ENCODE peak calls at places on chromosomes 12 and 14, in five cellular contexts. O is adrenal gland, T is HCT116, L is spleen, H is stomach. W is an unnamed sample. For H3K4me1, the result is how much of the 10 kb centered on the place peaks cover.

GRCh38 chr14:50447491-50447890 is 50.8 kb upstream of the CDKL1 start:
- DNase-seq in O (no peak), T (peak), H (no peak), L (no peak), W (no peak)

GRCh38 chr12:19779393-19780056 is 340.2 kb downstream of the AEBP2 start:
- DNase-seq in T (no peak), O (no peak), H (no peak), L (peak), W (no peak)

GRCh38 chr12:3054374-3054773 is 22.8 kb upstream of the TSPAN9 start:
- DNase-seq in L (no peak), T (no peak), O (no peak), H (no peak), W (no peak)

GRCh38 chr12:102543494-102543893 is 63.1 kb upstream of the IGF1 start:
- DNase-seq in L (no peak), H (no peak), O (no peak), T (no peak), W (no peak)

GRCh38 chr14:68677476-68677875 is 115.4 kb downstream of the ZFP36L1 start:
- DNase-seq in O (no peak), T (no peak), H (no peak), L (no peak), W (no peak)

GRCh38 chr12:69779928-69780327 is 41.3 kb downstream of the RAB3IP start:
- DNase-seq in L (no peak), O (peak), H (no peak), T (peak), W (no peak)

GRCh38 chr12:65952737-65953209 is 128.5 kb downstream of the HMGA2 start:
- DNase-seq in T (no peak), H (no peak), L (no peak), O (no peak), W (no peak)

GRCh38 chr14:98138666-98139065 is 1133.3 kb downstream of the BCL11B start:
- DNase-seq in T (peak), O (peak), L (no peak), H (no peak), W (no peak)

GRCh38 chr12:22543246-22544037 is 900 bp downstream of the C2CD5 start:
- DNase-seq in O (peak), T (no peak), L (peak), H (peak), W (peak)

GRCh38 chr12:5220835-5221234 is 177.2 kb downstream of the KCNA5 start:
- DNase-seq in H (no peak), L (no peak), T (no peak), O (no peak), W (no peak)

DNA sequence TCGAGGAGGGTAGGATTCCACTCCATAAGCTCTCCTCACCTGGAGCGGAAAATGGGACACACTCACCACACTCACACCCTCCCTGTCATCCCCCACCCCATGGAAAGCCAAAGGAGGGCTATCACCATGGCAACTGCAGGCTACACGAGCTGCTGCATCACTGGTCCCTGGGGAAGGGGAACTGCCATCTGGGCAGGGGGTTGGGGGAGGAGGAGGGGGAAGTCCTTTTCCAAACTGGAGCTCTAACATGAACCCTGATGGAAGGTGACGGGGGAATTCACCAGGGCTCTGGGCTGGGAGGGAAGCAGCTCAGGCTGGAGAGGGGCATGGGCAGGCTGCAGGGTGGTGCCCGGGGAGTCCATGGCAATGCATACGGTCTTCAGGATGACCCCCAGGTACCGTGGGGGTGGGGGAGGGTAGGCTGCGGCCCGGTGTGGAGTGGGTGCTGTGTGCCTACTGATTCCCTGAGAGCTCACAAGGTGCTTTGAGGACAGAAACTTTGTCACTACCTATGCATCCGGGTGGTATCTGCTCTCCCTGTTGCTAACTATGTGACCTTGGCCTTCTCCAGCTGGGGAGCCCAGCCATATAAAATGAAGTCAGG is 94.5 kb downstream of the LRRC74A start:
- DNase-seq in H (no peak), O (no peak), L (no peak), T (no peak), W (no peak)
- H3K4me1 ChIP-seq in H (under half), O (under half), L (half or more), T (under half), W (half or more)

GRCh38 chr14:74712499-74713394 is at the start of the genes AREL1 and FCF1:
- DNase-seq in O (peak), L (peak), T (peak), H (peak), W (peak)
- TF ChIP-seq POLR2A in O (peak), L (peak), T (no peak), H (no peak), W (peak)

GRCh38 chr12:123912415-123913385 is 59.9 kb downstream of the CCDC92 start:
- DNase-seq in H (no peak), L (peak), T (no peak), O (no peak), W (no peak)
- H3K4me1 ChIP-seq in H (under half), L (under half), T (under half), O (under half), W (under half)

DNA sequence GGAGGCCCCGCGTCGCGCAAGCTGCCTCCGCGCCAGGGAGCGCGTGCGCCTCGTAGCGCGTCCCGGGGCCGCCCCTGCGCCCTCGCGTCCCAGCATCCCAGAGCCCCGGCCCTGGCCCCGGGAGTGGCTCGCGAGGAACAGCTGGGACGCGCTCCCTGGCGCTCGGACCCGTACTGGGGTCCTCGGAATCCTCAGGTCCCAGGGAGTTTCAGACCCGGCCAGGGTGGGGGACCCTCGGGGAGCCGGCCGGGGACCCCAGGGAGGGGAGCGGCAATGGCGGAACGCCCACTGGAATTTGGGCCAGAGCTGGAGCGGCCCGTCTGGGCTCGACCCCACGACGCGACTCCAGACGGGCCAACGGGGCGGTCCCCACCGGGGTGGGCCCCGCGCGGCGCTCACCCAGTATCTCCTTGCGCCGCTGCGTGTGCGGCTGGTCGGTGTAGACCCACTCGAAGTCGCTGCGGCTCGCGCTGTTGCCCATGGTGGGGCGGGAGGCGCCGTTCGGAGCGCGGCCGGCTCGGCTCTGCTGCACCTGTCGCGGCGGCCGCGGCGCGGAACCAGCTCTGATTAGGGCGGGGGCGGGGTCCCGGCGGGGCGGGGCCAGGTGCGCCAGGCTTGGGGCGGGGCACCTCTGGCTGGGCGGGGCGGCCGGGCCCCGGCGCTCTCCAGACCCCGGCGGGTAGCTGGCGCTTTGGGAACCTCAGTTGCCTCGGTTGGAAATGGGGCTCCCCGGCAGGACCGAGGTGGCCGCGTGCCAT is at the start of gene DEGS2:
- DNase-seq in L (peak), O (no peak), H (peak), T (no peak), W (no peak)
- TF ChIP-seq POLR2A in L (no peak), O (no peak), H (no peak), T (no peak), W (no peak)

W was measured in suprapubic skin.